ENCODE peak calls at places on chromosome 5, in seven cellular contexts. W is dermis microvascular lymphatic vessel endothelial cell, I is neuronal stem cell, D is EL, V is GM06990, R is mucosa of descending colon, C is NCI-H1930. A is an unnamed sample.

GRCh38 chr5:73417307-73418035 is 31.1 kb downstream of the FOXD1 start:
- DNase-seq in W (no peak), R (no peak), D (peak; percentile 41), C (no peak), I (no peak), V (no peak), A (peak; percentile 23)

GRCh38 chr5:84564311-84564710 is 179.6 kb upstream of the EDIL3 start:
- DNase-seq in W (no peak), I (no peak), C (no peak), D (no peak), V (no peak), R (no peak), A (no peak)

GRCh38 chr5:138425079-138425478 is 13.8 kb upstream of the REEP2 start:
- DNase-seq in W (no peak), C (no peak), R (no peak), V (no peak), D (no peak), I (no peak), A (no peak)

GRCh38 chr5:6634327-6634713 is 1.1 kb downstream of the SRD5A1 start:
- DNase-seq in V (peak; percentile 12), C (no peak), D (peak; percentile 16), W (no peak), I (no peak), R (no peak), A (no peak)

GRCh38 chr5:132026516-132027008 is 15.1 kb upstream of the ACSL6 start:
- DNase-seq in C (no peak), D (no peak), R (peak; percentile 14), W (no peak), I (no peak), V (no peak), A (no peak)

GRCh38 chr5:32030686-32031478 is 143.2 kb downstream of the GOLPH3 start:
- DNase-seq in V (no peak), R (no peak), I (no peak), C (no peak), D (peak; percentile 37), W (no peak), A (no peak)

GRCh38 chr5:143102414-143102813 is 301.1 kb downstream of the NR3C1 start:
- DNase-seq in R (no peak), D (no peak), C (no peak), V (no peak), I (no peak), W (no peak), A (no peak)

GRCh38 chr5:141778211-141778610 is 96.2 kb upstream of the ARAP3 start:
- DNase-seq in R (no peak), C (no peak), D (peak; percentile 67), V (no peak), I (no peak), W (no peak), A (no peak)

GRCh38 chr5:72210913-72211670 is 103.8 kb downstream of the MAP1B start:
- DNase-seq in C (no peak), R (peak; percentile 33), V (no peak), I (no peak), D (peak; percentile 87), W (peak; percentile 52), A (no peak)

GRCh38 chr5:56900395-56900794 is 9.0 kb upstream of the SETD9 start:
- DNase-seq in I (no peak), D (peak; percentile 47), C (no peak), W (no peak), R (no peak), V (no peak), A (no peak)

GRCh38 chr5:180026320-180026719 is 45.2 kb downstream of the RNF130 start:
- DNase-seq in I (no peak), D (peak; percentile 50), V (no peak), C (no peak), W (peak; percentile 84), R (no peak), A (peak; percentile 91)

GRCh38 chr5:172283020-172283861 is at the start of gene UBTD2:
- DNase-seq in W (no peak), C (no peak), R (peak; percentile 84), V (peak; percentile 84), D (peak; percentile 82), I (peak; percentile 75), A (peak; percentile 29)

GRCh38 chr5:92460505-92460904 is 1077.4 kb upstream of the ARRDC3 start:
- DNase-seq in C (no peak), I (no peak), R (no peak), D (no peak), W (no peak), V (no peak), A (no peak)

A was measured in SHP77 treated with DMSO at 0.1 percent for 48 hours.